ENCODE peak calls at places on chromosomes 4 and X, in ten cellular contexts. N is colonic mucosa, V is cardiac muscle cell, F is RWPE2, P is heart right ventricle, G is IMR-90, H is pancreas, D is endothelial cell, R is nephron progenitor cell, J is fibroblast of mammary gland. E is an unnamed sample.

GRCh38 chrX:40371376-40371775 is 209.4 kb upstream of the ATP6AP2 start:
- DNase-seq in F (no peak), D (no peak), V (no peak), J (no peak), R (no peak), H (no peak), P (no peak), G (no peak), N (no peak), E (no peak)

GRCh38 chrX:9663216-9663615 is 102.4 kb downstream of the GPR143 start:
- DNase-seq in V (no peak), G (no peak), D (no peak), N (no peak), H (no peak), F (no peak), J (no peak), R (no peak), P (no peak), E (no peak)

GRCh38 chr4:34516524-34516923 is 1727.8 kb downstream of the ARAP2 start:
- DNase-seq in F (no peak), R (no peak), N (no peak), V (no peak), P (no peak), G (no peak), J (no peak), D (no peak), H (no peak), E (no peak)

GRCh38 chr4:137393043-137393442 is 139.3 kb downstream of the PCDH18 start:
- DNase-seq in P (no peak), V (no peak), F (no peak), N (no peak), G (no peak), D (no peak), J (peak), H (no peak), R (peak), E (no peak)

GRCh38 chr4:177239878-177240277 is 69.8 kb upstream of the NEIL3 start:
- DNase-seq in D (no peak), V (no peak), N (no peak), H (no peak), R (no peak), P (no peak), J (no peak), G (peak), F (no peak), E (no peak)

GRCh38 chr4:89724716-89725115 is 112.2 kb downstream of the SNCA start:
- DNase-seq in V (no peak), N (no peak), H (no peak), P (no peak), D (no peak), G (peak), F (no peak), J (peak), R (no peak), E (no peak)

GRCh38 chr4:139099366-139099982 is 77.5 kb downstream of the ELF2 start:
- DNase-seq in P (peak), H (no peak), R (peak), N (peak), V (peak), G (peak), D (peak), F (no peak), J (peak), E (peak)

GRCh38 chr4:88818650-88819470 is 121.2 kb upstream of the NAP1L5 start:
- DNase-seq in V (peak), F (no peak), D (peak), G (peak), R (peak), P (no peak), J (peak), H (no peak), N (peak), E (peak)

GRCh38 chrX:71420686-71421085 is 54.5 kb downstream of the TAF1 start:
- DNase-seq in N (no peak), R (no peak), H (no peak), V (no peak), F (no peak), G (no peak), D (peak), P (no peak), J (no peak), E (no peak)

GRCh38 chr4:138802499-138802898 is 213.1 kb upstream of the NOCT start:
- DNase-seq in H (no peak), N (no peak), J (peak), D (no peak), R (no peak), F (no peak), V (no peak), P (no peak), G (peak), E (no peak)

GRCh38 chrX:153924149-153924861 is 1.8 kb downstream of the ARHGAP4 start:
- DNase-seq in N (no peak), J (peak), R (no peak), F (no peak), V (peak), D (no peak), H (peak), P (no peak), G (peak), E (no peak)

GRCh38 chr4:78634011-78634664 is 82.6 kb downstream of the ANXA3 start:
- DNase-seq in F (no peak), J (no peak), H (no peak), R (no peak), G (no peak), P (no peak), V (no peak), N (no peak), D (no peak), E (no peak)

GRCh38 chr4:117331817-117332216 is 246.4 kb upstream of the TRAM1L1 start:
- DNase-seq in H (no peak), R (no peak), J (no peak), F (no peak), G (peak), P (no peak), V (no peak), D (no peak), N (no peak), E (no peak)

GRCh38 chrX:48924270-48924669 is 5.4 kb upstream of the PIM2 start:
- DNase-seq in D (no peak), J (no peak), H (no peak), P (no peak), G (no peak), R (no peak), N (no peak), V (no peak), F (no peak), E (no peak)

GRCh38 chr4:114924311-114924710 is 189.1 kb downstream of the NDST4 start:
- DNase-seq in H (no peak), J (no peak), G (no peak), P (no peak), R (no peak), V (no peak), F (no peak), N (no peak), D (no peak), E (no peak)

GRCh38 chr4:133147365-133147821 is 1.7 kb upstream of the PCDH10 start:
- DNase-seq in R (peak), F (no peak), H (peak), V (no peak), P (no peak), D (peak), N (no peak), J (no peak), G (no peak), E (no peak)

GRCh38 chr4:110681381-110681780 is 58.5 kb upstream of the PITX2 start:
- DNase-seq in H (no peak), G (no peak), N (no peak), J (peak), R (no peak), V (no peak), P (no peak), F (no peak), D (no peak), E (no peak)

GRCh38 chr4:177450421-177451107 is 8.3 kb upstream of the AGA start:
- DNase-seq in D (no peak), J (peak), G (peak), R (no peak), P (no peak), H (no peak), V (no peak), N (no peak), F (no peak), E (no peak)

GRCh38 chrX:57772637-57773036 is 92.6 kb upstream of the NLRP2B start:
- DNase-seq in R (no peak), N (no peak), G (no peak), V (no peak), D (no peak), F (no peak), H (no peak), J (no peak), P (no peak), E (no peak)

GRCh38 chr4:105622269-105622668 is 69.8 kb downstream of the ARHGEF38 start:
- DNase-seq in R (no peak), V (peak), F (no peak), J (peak), D (no peak), N (no peak), G (no peak), H (no peak), P (no peak), E (no peak)

GRCh38 chrX:53682885-53683555 is 3.5 kb downstream of the HUWE1 start:
- DNase-seq in H (no peak), R (peak), F (no peak), G (peak), P (no peak), V (peak), D (peak), J (peak), N (no peak), E (peak)

GRCh38 chr4:6383929-6384328 is 88.5 kb downstream of the PPP2R2C start:
- DNase-seq in N (no peak), J (no peak), H (no peak), P (no peak), F (no peak), V (no peak), D (no peak), G (no peak), R (no peak), E (no peak)

GRCh38 chr4:184150102-184150839 is 67.4 kb downstream of the ENPP6 start:
- DNase-seq in N (no peak), P (no peak), G (no peak), D (no peak), V (no peak), R (no peak), H (no peak), J (no peak), F (no peak), E (peak)

GRCh38 chr4:122577808-122578781 is 42.8 kb downstream of the IL21 start:
- DNase-seq in R (peak), N (peak), D (peak), H (no peak), G (peak), V (peak), J (peak), P (no peak), F (no peak), E (no peak)

GRCh38 chrX:120740072-120740471 is 110.2 kb upstream of the C1GALT1C1 start:
- DNase-seq in N (no peak), V (no peak), F (no peak), D (no peak), H (no peak), G (no peak), R (no peak), P (no peak), J (peak), E (no peak)

GRCh38 chr4:128468485-128468989 is 180.9 kb upstream of the PGRMC2 start:
- DNase-seq in H (no peak), R (no peak), G (peak), D (no peak), P (no peak), J (peak), F (no peak), V (no peak), N (peak), E (peak)

DNA sequence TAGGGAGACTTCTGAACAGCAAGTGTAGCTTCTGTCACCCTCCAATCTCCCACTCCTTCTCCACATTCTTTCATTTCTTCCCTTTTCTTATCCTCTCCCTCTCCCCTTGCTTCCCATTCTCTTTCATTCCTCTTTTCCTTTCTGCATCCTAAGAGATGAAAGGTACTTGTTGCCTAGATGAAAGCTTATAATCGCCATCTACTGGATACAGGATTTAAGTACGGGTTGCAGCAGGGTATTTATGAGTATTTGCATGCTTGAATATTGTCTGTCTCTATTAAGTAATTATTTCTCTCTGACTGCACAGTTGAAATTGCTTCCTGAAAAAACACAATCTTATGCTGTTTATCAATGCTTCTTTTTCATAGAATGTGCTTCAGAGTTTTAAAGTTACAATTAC is 174.0 kb upstream of the TENT5D start:
- DNase-seq in F (no peak), P (no peak), V (no peak), J (peak), N (no peak), D (no peak), H (no peak), R (no peak), G (no peak), E (no peak)
- TF ChIP-seq CTCF in F (no peak), P (no peak), V (no peak), J (no peak), N (no peak), D (no peak), H (no peak), R (no peak), G (no peak), E (no peak)

GRCh38 chr4:3075652-3075981 is 1.1 kb downstream of the HTT start:
- DNase-seq in V (no peak), G (no peak), J (no peak), F (no peak), D (no peak), P (no peak), R (no peak), H (no peak), N (no peak), E (no peak)

GRCh38 chr4:3073158-3074077 is 920 bp downstream of the HTT-AS start:
- DNase-seq in N (peak), G (no peak), J (no peak), D (peak), H (peak), P (no peak), V (peak), F (no peak), R (no peak), E (peak)

GRCh38 chr4:3071811-3072210 is 2.5 kb downstream of the HTT-AS start:
- DNase-seq in G (peak), D (no peak), N (no peak), J (peak), R (no peak), H (no peak), F (no peak), V (no peak), P (no peak), E (no peak)

GRCh38 chr4:3074846-3075651 is 568 bp downstream of the HTT start:
- DNase-seq in H (peak), J (peak), N (peak), R (peak), F (peak), D (peak), P (peak), G (peak), V (peak), E (peak)

GRCh38 chr4:3074078-3074845 is at the start of the genes HTT and HTT-AS:
- DNase-seq in G (peak), N (peak), R (peak), V (peak), H (peak), J (peak), D (peak), P (peak), F (peak), E (peak)
- TF ChIP-seq CTCF in G (peak), N (no peak), R (no peak), V (peak), H (no peak), J (no peak), D (no peak), P (no peak), F (no peak), E (no peak)

GRCh38 chr4:47483722-47484121 is 1.4 kb upstream of the ATP10D start:
- DNase-seq in V (no peak), H (no peak), G (no peak), P (no peak), J (no peak), F (no peak), N (no peak), R (no peak), D (no peak), E (no peak)
- TF ChIP-seq CTCF in V (no peak), H (no peak), G (no peak), P (no peak), J (no peak), F (peak), N (no peak), R (no peak), D (no peak), E (no peak)

DNA sequence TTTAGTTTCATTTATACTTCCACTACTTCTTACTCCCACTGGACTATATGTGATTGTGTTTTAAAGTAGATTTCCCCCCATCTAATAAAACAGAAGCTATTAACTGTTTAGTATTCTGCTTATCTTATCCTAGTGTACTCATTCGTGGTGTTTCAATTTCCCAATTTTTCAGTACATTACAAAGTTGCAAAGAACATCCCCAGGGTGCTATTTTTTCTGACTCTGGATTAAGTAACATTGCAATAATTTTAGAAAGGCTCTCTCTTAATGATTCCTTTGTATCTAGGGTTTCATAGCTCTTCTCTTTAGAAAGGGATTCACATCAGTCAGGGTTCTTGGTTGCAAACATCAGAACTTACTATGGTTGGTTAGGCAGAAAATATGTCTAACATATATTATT is 317.9 kb upstream of the DIPK2B start:
- DNase-seq in J (peak), G (no peak), H (no peak), R (no peak), D (no peak), N (no peak), F (no peak), V (no peak), P (no peak), E (no peak)
- TF ChIP-seq CTCF in J (no peak), G (no peak), H (no peak), R (no peak), D (no peak), N (no peak), F (no peak), V (no peak), P (no peak), E (no peak)

GRCh38 chr4:4990329-4990728 is 28.9 kb downstream of the CYTL1 start:
- DNase-seq in R (no peak), V (no peak), F (no peak), D (no peak), N (no peak), J (peak), H (no peak), P (no peak), G (no peak), E (no peak)

GRCh38 chr4:4992833-4993232 is 26.4 kb downstream of the CYTL1 start:
- DNase-seq in R (no peak), J (no peak), G (no peak), H (no peak), P (no peak), D (no peak), N (no peak), V (no peak), F (no peak), E (no peak)

GRCh38 chr4:4991541-4992099 is 27.6 kb downstream of the CYTL1 start:
- DNase-seq in V (no peak), R (no peak), N (no peak), F (no peak), G (no peak), P (no peak), H (no peak), D (no peak), J (no peak), E (no peak)

GRCh38 chr4:4989083-4989622 is 30.1 kb downstream of the CYTL1 start:
- DNase-seq in J (no peak), R (no peak), H (no peak), P (no peak), D (no peak), N (no peak), G (no peak), V (no peak), F (no peak), E (no peak)

GRCh38 chr4:4990857-4991540 is 28.3 kb downstream of the CYTL1 start:
- DNase-seq in G (peak), R (no peak), F (no peak), J (peak), H (peak), V (peak), P (peak), D (no peak), N (peak), E (peak)
- TF ChIP-seq CTCF in G (no peak), R (no peak), F (no peak), J (no peak), H (no peak), V (no peak), P (no peak), D (no peak), N (no peak), E (no peak)

DNA sequence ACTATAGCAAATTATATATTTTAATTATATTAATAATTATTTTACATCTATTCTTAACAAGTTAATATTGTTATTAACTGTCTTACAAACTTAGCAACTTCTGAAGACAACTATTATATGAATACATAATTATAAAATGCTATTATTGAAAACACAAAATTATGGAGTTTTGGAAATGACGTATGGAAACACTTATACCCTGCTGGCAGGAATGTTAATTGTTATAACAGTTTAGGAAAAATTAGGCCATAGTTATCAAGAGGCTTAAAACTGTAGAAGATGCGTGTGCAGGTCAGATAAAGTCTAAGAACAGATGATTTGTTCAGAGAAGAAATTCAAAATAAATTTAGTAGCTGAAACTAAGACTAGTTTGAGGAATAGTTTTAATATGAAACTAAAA is 211.7 kb downstream of the FAT4 start:
- DNase-seq in H (no peak), P (no peak), N (no peak), G (no peak), V (no peak), R (no peak), D (no peak), F (no peak), J (peak), E (no peak)
- TF ChIP-seq CTCF in H (no peak), P (no peak), N (no peak), G (no peak), V (no peak), R (no peak), D (peak), F (peak), J (peak), E (no peak)

DNA sequence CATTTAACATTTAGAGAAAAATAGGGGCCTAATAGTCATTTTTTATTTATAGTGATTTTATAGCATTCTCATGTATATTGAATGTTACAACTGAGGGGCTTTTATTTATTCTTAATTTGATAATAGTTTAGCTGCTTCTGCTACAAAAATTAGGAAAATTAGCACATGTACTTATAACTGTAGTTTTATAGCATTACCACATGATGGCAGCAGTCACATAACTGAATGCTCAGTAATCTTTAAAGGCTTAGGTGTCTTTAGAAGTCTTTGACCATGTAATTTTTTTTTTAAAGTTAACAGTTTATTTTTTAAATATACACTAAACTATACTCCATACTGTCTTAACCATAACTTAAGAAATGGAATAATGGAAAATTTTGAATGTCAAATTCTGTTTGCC is 136.6 kb downstream of the STAG2 start:
- DNase-seq in H (no peak), F (no peak), G (peak), R (no peak), D (no peak), V (peak), P (no peak), N (no peak), J (peak), E (no peak)
- TF ChIP-seq CTCF in H (peak), F (peak), G (peak), R (peak), D (peak), V (peak), P (peak), N (peak), J (peak), E (no peak)

E was measured in lung.